ENCODE peak calls at places on chromosomes 16 and 17, in six cellular contexts. X is ovary; W is stimulated activated naive CD8-positive, alpha-beta T cell treated with anti-CD3 and anti-CD28 coated beads, Interleukin-15, Interleukin-2, amounts not matched to agents 100 U/mL and 50 U/mL, for 24 hours; V is CD8-positive, alpha-beta memory T cell; I is AG09309; J is T-cell. T is an unnamed sample.

GRCh38 chr16:1781758-1782407 is 488 bp downstream of the SPSB3 start:
- DNase-seq in X (no peak), J (no peak), I (no peak), W (peak; percentile 54), V (no peak), T (no peak)

GRCh38 chr17:78804777-78805176 is 22.7 kb upstream of the CYTH1 start:
- DNase-seq in I (no peak), X (no peak), V (no peak), W (no peak), J (no peak), T (no peak)

GRCh38 chr16:55760665-55761035 is 72.2 kb downstream of the CES1 start:
- DNase-seq in X (no peak), V (no peak), W (no peak), J (no peak), I (no peak), T (no peak)

GRCh38 chr16:67055712-67056487 is 27.0 kb downstream of the CBFB start:
- DNase-seq in X (no peak), I (peak; percentile 89), V (no peak), W (no peak), J (no peak), T (peak; percentile 74)

GRCh38 chr16:14310519-14310991 is 239.4 kb downstream of the MRTFB start:
- DNase-seq in I (no peak), V (no peak), X (no peak), J (no peak), W (peak; percentile 10), T (no peak)

GRCh38 chr16:81774348-81774747 is 4.7 kb upstream of the PLCG2 start:
- DNase-seq in J (no peak), W (no peak), X (no peak), I (no peak), V (no peak), T (no peak)

GRCh38 chr17:32266389-32267269 is 997 bp downstream of the RHBDL3 start:
- DNase-seq in V (peak; percentile 16), X (no peak), J (no peak), W (peak; percentile 38), I (no peak), T (no peak)

GRCh38 chr17:78828470-78829185 is 12.0 kb downstream of the USP36 start:
- DNase-seq in X (no peak), I (no peak), V (no peak), J (no peak), W (no peak), T (no peak)

GRCh38 chr16:4874686-4875085 is 27.4 kb downstream of the UBN1 start:
- DNase-seq in J (no peak), W (no peak), V (no peak), I (no peak), X (no peak), T (no peak)

GRCh38 chr17:4329838-4330237 is 36.6 kb downstream of the UBE2G1 start:
- DNase-seq in J (no peak), W (no peak), V (no peak), X (no peak), I (peak; percentile 86), T (peak; percentile 66)

GRCh38 chr16:84396537-84397008 is 28.2 kb downstream of the ATP2C2 start:
- DNase-seq in J (no peak), X (no peak), V (no peak), W (no peak), I (no peak), T (no peak)

GRCh38 chr16:2033057-2033911 is 6.6 kb downstream of the NHERF2 start:
- DNase-seq in J (no peak), X (no peak), W (no peak), V (peak; percentile 26), I (no peak), T (no peak)

GRCh38 chr17:12730421-12730820 is 58.9 kb upstream of the ARHGAP44 start:
- DNase-seq in W (no peak), I (no peak), V (no peak), X (no peak), J (no peak), T (no peak)

GRCh38 chr17:2035549-2036490 is 5.9 kb downstream of the DPH1 start:
- DNase-seq in V (no peak), J (no peak), I (no peak), W (no peak), X (no peak), T (no peak)

GRCh38 chr16:4160663-4161436 is 44.6 kb upstream of the ADCY9 start:
- DNase-seq in J (no peak), X (no peak), W (no peak), I (no peak), V (no peak), T (no peak)

GRCh38 chr17:61219460-61219859 is 180.2 kb upstream of the TBX2 start:
- DNase-seq in X (no peak), W (no peak), I (no peak), V (no peak), J (no peak), T (no peak)

GRCh38 chr16:50902457-50902856 is 160.6 kb downstream of the CYLD start:
- DNase-seq in V (no peak), X (no peak), J (no peak), I (no peak), W (no peak), T (no peak)

GRCh38 chr16:68401871-68402747 is 46.2 kb downstream of the SMPD3 start:
- DNase-seq in W (no peak), V (no peak), X (no peak), J (no peak), I (peak; percentile 40), T (peak; percentile 17)

GRCh38 chr16:30605148-30605547 is 5.0 kb downstream of the ZNF689 start:
- DNase-seq in W (no peak), I (no peak), X (no peak), V (no peak), J (no peak), T (no peak)

GRCh38 chr16:74797414-74797813 is 22.8 kb upstream of the FA2H start:
- DNase-seq in W (no peak), J (no peak), V (no peak), I (no peak), X (no peak), T (no peak)

GRCh38 chr17:28406478-28406824 is 439 bp upstream of the SLC46A1 start:
- DNase-seq in V (no peak), W (no peak), J (no peak), I (no peak), X (no peak), T (no peak)

T was measured in HS-27A.